ENCODE peak calls at places on chromosomes 6 and 20, in seven cellular contexts. F, K, Z, V, Q, S and Y are unnamed samples.

GRCh38 chr6:22980446-22980845 is 411.1 kb downstream of the HDGFL1 start:
- DNase-seq in V (no peak), K (no peak), F (no peak), Q (no peak), S (no peak), Z (no peak), Y (no peak)

GRCh38 chr20:57659131-57659788 is 39.0 kb upstream of the ZBP1 start:
- DNase-seq in V (no peak), S (no peak), F (peak), K (peak), Z (no peak), Q (no peak), Y (peak)

GRCh38 chr6:156844089-156844488 is 66.9 kb downstream of the ARID1B start:
- DNase-seq in V (no peak), S (no peak), K (no peak), Z (no peak), Q (no peak), F (no peak), Y (no peak)

GRCh38 chr6:134848076-134848475 is 101.8 kb downstream of the ALDH8A1 start:
- DNase-seq in Z (no peak), S (no peak), F (no peak), K (no peak), Q (no peak), V (no peak), Y (no peak)

GRCh38 chr6:14966111-14966901 is 279.6 kb upstream of the JARID2 start:
- DNase-seq in V (no peak), Z (no peak), S (no peak), Q (no peak), K (no peak), F (no peak), Y (no peak)

GRCh38 chr6:168475188-168476013 is 34.4 kb downstream of the SMOC2 start:
- DNase-seq in S (no peak), Q (no peak), K (no peak), V (no peak), F (no peak), Z (no peak), Y (no peak)

GRCh38 chr6:114343782-114344144 is 940 bp upstream of the HS3ST5 start:
- DNase-seq in V (no peak), K (no peak), F (no peak), S (no peak), Q (no peak), Z (no peak), Y (no peak)

GRCh38 chr20:43017241-43018030 is 172.3 kb downstream of the PTPRT start:
- DNase-seq in Q (no peak), Z (no peak), V (no peak), F (no peak), K (no peak), S (no peak), Y (no peak)

GRCh38 chr6:54285595-54285994 is 22.6 kb upstream of the TINAG start:
- DNase-seq in V (no peak), S (no peak), F (no peak), Z (no peak), Q (no peak), K (no peak), Y (no peak)

GRCh38 chr6:105879902-105880547 is 206.1 kb upstream of the PRDM1 start:
- DNase-seq in K (no peak), V (no peak), F (no peak), Q (no peak), S (peak), Z (no peak), Y (no peak)

GRCh38 chr6:169167581-169168301 is 85.9 kb downstream of the THBS2 start:
- DNase-seq in Q (no peak), K (no peak), V (no peak), Z (no peak), S (no peak), F (peak), Y (no peak)

GRCh38 chr6:15479761-15480160 is 183.1 kb downstream of the DTNBP1 start:
- DNase-seq in S (no peak), Z (no peak), V (no peak), Q (no peak), K (no peak), F (no peak), Y (no peak)

GRCh38 chr6:139982652-139983051 is 608.2 kb upstream of the CITED2 start:
- DNase-seq in F (peak), Q (no peak), V (no peak), S (no peak), K (no peak), Z (no peak), Y (no peak)

GRCh38 chr20:10877345-10877744 is 203.5 kb upstream of the JAG1 start:
- DNase-seq in Q (no peak), V (no peak), Z (no peak), F (no peak), S (no peak), K (no peak), Y (no peak)

GRCh38 chr6:16249971-16250370 is 11.6 kb downstream of the GMPR start:
- DNase-seq in Z (peak), S (no peak), Q (no peak), K (no peak), F (no peak), V (no peak), Y (no peak)

GRCh38 chr6:36797653-36798052 is 41.6 kb downstream of the CPNE5 start:
- DNase-seq in Q (no peak), K (no peak), V (no peak), S (no peak), Z (no peak), F (no peak), Y (no peak)
- TF ChIP-seq TAF1 in Q (no peak), K (no peak), V (no peak), S (no peak), Z (no peak), F (no peak), Y (no peak)

DNA sequence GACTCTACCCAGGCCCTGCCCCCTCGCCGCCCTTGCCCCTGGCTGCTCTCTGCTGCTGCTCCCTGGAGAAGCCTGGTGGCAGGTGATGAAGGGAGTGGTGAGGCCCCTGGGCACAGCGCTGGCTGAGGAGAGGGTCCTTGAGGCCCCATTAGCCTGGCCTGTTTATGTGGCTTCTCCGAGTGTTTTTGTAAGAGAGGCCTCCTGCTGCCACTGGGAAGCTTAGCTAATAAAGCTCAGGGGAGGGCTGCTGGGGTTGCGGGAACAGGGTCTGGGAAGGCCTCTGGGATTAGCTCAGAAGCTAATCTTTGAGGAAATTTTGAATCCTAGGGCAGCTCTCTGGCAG is 15.5 kb downstream of the EBF4 start:
- DNase-seq in Q (no peak), V (no peak), K (no peak), Z (no peak), S (no peak), F (no peak), Y (no peak)
- TF ChIP-seq TAF1 in Q (no peak), V (no peak), K (no peak), Z (no peak), S (no peak), F (no peak), Y (no peak)

DNA sequence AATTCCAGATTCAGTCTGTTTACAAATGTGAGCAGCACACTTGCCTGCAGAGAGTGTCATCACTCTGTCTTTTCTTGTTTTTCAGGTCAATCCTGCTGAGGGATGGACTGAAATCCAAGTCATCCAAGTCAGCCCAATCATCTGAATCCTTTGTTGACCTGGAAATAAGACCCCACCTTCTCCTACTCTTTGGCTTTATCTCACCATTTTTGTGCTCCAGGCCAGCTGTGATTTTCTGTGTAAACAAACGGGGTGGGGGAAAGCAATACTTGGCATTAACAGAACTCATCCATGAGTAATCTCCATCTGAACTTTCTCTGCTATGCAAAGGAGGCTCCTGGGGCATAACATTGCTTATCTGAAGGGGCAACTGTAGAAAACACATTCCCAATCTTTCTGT is 16.9 kb upstream of the GSTA4 start:
- DNase-seq in V (no peak), K (no peak), F (no peak), Z (no peak), Q (no peak), S (no peak), Y (no peak)
- TF ChIP-seq TAF1 in V (no peak), K (no peak), F (no peak), Z (no peak), Q (no peak), S (no peak), Y (no peak)

GRCh38 chr20:61835301-61835700 is 230.4 kb downstream of the TAF4 start:
- DNase-seq in K (no peak), S (no peak), Z (no peak), V (no peak), F (no peak), Q (no peak), Y (no peak)
- TF ChIP-seq TAF1 in K (no peak), S (no peak), Z (no peak), V (no peak), F (no peak), Q (no peak), Y (no peak)

GRCh38 chr20:36991708-36992107 is 40.2 kb upstream of the SAMHD1 start:
- DNase-seq in F (no peak), Q (no peak), Z (no peak), S (no peak), V (no peak), K (no peak), Y (no peak)

GRCh38 chr20:36988494-36988966 is 37.0 kb upstream of the SAMHD1 start:
- DNase-seq in Z (no peak), S (no peak), F (no peak), K (no peak), V (no peak), Q (no peak), Y (no peak)

GRCh38 chr20:36998652-36999051 is 47.1 kb upstream of the SAMHD1 start:
- DNase-seq in K (no peak), S (no peak), Z (no peak), F (no peak), Q (no peak), V (no peak), Y (no peak)

GRCh38 chr20:36997121-36997520 is 45.6 kb upstream of the SAMHD1 start:
- DNase-seq in V (no peak), F (no peak), K (no peak), S (no peak), Q (no peak), Z (no peak), Y (no peak)

GRCh38 chr20:36992802-36993334 is 41.4 kb upstream of the SAMHD1 start:
- DNase-seq in Q (no peak), Z (no peak), V (no peak), F (no peak), K (no peak), S (no peak), Y (no peak)
- TF ChIP-seq TAF1 in Q (no peak), Z (no peak), V (no peak), F (no peak), K (no peak), S (no peak), Y (no peak)

DNA sequence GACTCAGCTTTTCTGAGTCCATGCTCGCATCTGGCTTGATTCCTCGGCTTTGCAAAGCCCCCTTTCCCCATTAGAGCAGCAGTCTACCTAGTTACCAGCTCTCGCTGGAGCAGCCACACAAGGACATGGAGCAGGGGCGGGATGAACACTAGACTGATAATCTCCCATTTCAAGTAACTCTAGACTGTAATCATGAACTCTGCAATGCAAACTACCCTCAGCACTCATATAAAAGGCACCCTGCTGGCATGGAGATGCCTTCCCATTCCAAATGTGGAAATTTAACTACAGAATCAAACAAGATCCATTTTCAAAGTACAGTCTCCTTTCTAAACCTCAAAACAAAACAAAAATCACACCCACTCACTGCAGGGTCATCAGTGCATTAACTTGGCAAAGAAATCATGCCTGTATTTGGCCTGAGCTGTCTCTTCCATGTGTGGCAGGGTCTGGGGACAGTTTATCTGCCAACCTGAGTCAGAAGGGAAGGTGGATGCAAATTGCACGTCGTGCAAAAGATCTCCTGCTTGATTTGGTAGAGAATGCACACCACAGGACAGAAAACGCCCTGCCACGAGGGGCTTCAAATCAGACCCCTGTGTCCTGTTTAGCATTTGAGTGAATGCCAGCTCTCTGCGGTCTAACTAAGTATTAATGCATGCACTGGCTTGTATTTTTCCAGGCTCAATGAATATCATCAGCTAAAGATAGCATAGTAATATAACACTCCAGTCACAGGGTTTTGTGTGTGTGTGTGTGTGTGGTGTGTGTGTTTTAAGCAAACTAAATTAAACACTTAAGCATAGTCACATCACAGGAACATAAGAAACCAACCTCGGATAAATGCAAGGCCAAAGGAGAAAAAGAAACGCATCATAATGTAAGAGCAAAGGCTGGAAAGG is 85.3 kb downstream of the MYLK4 start:
- DNase-seq in S (no peak), K (no peak), Q (no peak), F (no peak), V (no peak), Z (no peak), Y (no peak)
- TF ChIP-seq TAF1 in S (no peak), K (no peak), Q (no peak), F (no peak), V (no peak), Z (no peak), Y (no peak)

GRCh38 chr20:37504404-37505096 is 16.5 kb upstream of the NNAT start:
- DNase-seq in S (no peak), F (no peak), V (no peak), Z (no peak), K (no peak), Q (no peak), Y (no peak)
- TF ChIP-seq TAF1 in S (no peak), F (no peak), V (no peak), Z (no peak), K (no peak), Q (no peak), Y (no peak)

GRCh38 chr6:5124526-5124925 is 39.4 kb downstream of the PPP1R3G start:
- DNase-seq in Z (no peak), V (no peak), K (no peak), F (no peak), Q (no peak), S (no peak), Y (no peak)

GRCh38 chr6:5128351-5128750 is 43.2 kb downstream of the PPP1R3G start:
- DNase-seq in Z (no peak), Q (no peak), K (no peak), S (no peak), F (no peak), V (no peak), Y (no peak)

GRCh38 chr6:5127106-5127687 is 42.1 kb downstream of the PPP1R3G start:
- DNase-seq in K (no peak), V (no peak), Z (no peak), F (no peak), Q (no peak), S (no peak), Y (no peak)

GRCh38 chr6:5125152-5126006 is 40.2 kb downstream of the PPP1R3G start:
- DNase-seq in V (no peak), Z (peak), K (no peak), Q (peak), F (no peak), S (no peak), Y (no peak)

GRCh38 chr6:5126214-5126613 is 41.1 kb downstream of the PPP1R3G start:
- DNase-seq in K (no peak), V (no peak), S (no peak), Z (peak), Q (no peak), F (no peak), Y (no peak)
- TF ChIP-seq TAF1 in K (no peak), V (no peak), S (no peak), Z (no peak), Q (no peak), F (no peak), Y (no peak)

GRCh38 chr20:25484911-25485511 is 77.5 kb downstream of the GINS1 start:
- DNase-seq in V (no peak), S (no peak), F (no peak), K (no peak), Q (no peak), Z (no peak), Y (no peak)

GRCh38 chr20:25486377-25486776 is 78.9 kb downstream of the GINS1 start:
- DNase-seq in S (no peak), V (no peak), K (no peak), Z (no peak), F (peak), Q (no peak), Y (no peak)

GRCh38 chr20:25484224-25484846 is 76.9 kb downstream of the GINS1 start:
- DNase-seq in Z (no peak), V (no peak), K (no peak), S (no peak), F (no peak), Q (no peak), Y (no peak)

GRCh38 chr20:25487306-25487705 is 79.8 kb downstream of the GINS1 start:
- DNase-seq in V (no peak), Z (no peak), Q (no peak), F (no peak), S (no peak), K (no peak), Y (no peak)

GRCh38 chr20:25485872-25486271 is 78.4 kb downstream of the GINS1 start:
- DNase-seq in K (no peak), Q (no peak), F (no peak), S (no peak), V (no peak), Z (no peak), Y (no peak)
- TF ChIP-seq TAF1 in K (no peak), Q (no peak), F (no peak), S (no peak), V (no peak), Z (no peak), Y (no peak)

GRCh38 chr6:88839280-88839679 is 124.1 kb downstream of the RNGTT start:
- DNase-seq in S (no peak), Q (no peak), K (no peak), Z (no peak), F (no peak), V (no peak), Y (no peak)

GRCh38 chr6:88840806-88841539 is 122.4 kb downstream of the RNGTT start:
- DNase-seq in S (no peak), Q (no peak), Z (peak), K (no peak), F (no peak), V (no peak), Y (no peak)

GRCh38 chr6:88843040-88843439 is 120.4 kb downstream of the RNGTT start:
- DNase-seq in Q (no peak), S (no peak), K (no peak), Z (no peak), V (no peak), F (no peak), Y (no peak)

GRCh38 chr6:88842320-88842719 is 121.1 kb downstream of the RNGTT start:
- DNase-seq in S (no peak), Q (no peak), V (no peak), F (no peak), K (no peak), Z (no peak), Y (no peak)

GRCh38 chr6:88840289-88840688 is 123.1 kb downstream of the RNGTT start:
- DNase-seq in Z (no peak), Q (no peak), K (no peak), F (no peak), V (no peak), S (no peak), Y (no peak)
- TF ChIP-seq TAF1 in Z (no peak), Q (no peak), K (no peak), F (no peak), V (no peak), S (no peak), Y (no peak)